ENCODE peak calls at places on chromosomes 6 and 20, in four cellular contexts. V is cerebellar cortex, Y is PC-3, K is GM23338. N is an unnamed sample.

GRCh38 chr6:49790340-49790739 is 3.3 kb upstream of the PGK2 start:
- DNase-seq in V (no peak), Y (no peak), K (no peak), N (no peak)

GRCh38 chr20:51586005-51586440 is 43.5 kb upstream of the NFATC2 start:
- DNase-seq in V (no peak), Y (peak; percentile 65), K (no peak), N (no peak)

GRCh38 chr6:11251553-11252358 is 19.3 kb upstream of the NEDD9 start:
- DNase-seq in V (peak; percentile 63), Y (peak; percentile 86), K (no peak), N (no peak)

GRCh38 chr20:20393207-20393606 is 25.3 kb downstream of the INSM1 start:
- DNase-seq in V (no peak), Y (no peak), K (no peak), N (no peak)

GRCh38 chr6:69729870-69730449 is 66.8 kb downstream of the LMBRD1 start:
- DNase-seq in V (peak; percentile 43), Y (peak; percentile 8), K (no peak), N (no peak)

GRCh38 chr20:41405436-41405835 is 38.8 kb upstream of the EMILIN3 start:
- DNase-seq in V (peak; percentile 92), Y (no peak), K (no peak), N (no peak)

GRCh38 chr6:96939019-96939805 is 14.7 kb downstream of the KLHL32 start:
- DNase-seq in V (peak; percentile 86), Y (peak; percentile 92), K (no peak), N (no peak)

GRCh38 chr6:12557760-12558159 is 158.8 kb upstream of the PHACTR1 start:
- DNase-seq in V (no peak), Y (no peak), K (no peak), N (no peak)

GRCh38 chr6:12280901-12281300 is 9.3 kb upstream of the EDN1 start:
- DNase-seq in V (no peak), Y (no peak), K (no peak), N (no peak)

GRCh38 chr20:44360221-44360620 is 4.7 kb downstream of the HNF4A start:
- DNase-seq in V (no peak), Y (no peak), K (no peak), N (no peak)

GRCh38 chr6:73695619-73696421 is at the start of gene CD109:
- DNase-seq in V (no peak), Y (peak; percentile 77), K (peak; percentile 89), N (no peak)

GRCh38 chr6:62479722-62480121 is 193.7 kb upstream of the KHDRBS2 start:
- DNase-seq in V (no peak), Y (no peak), K (peak; percentile 53), N (no peak)

GRCh38 chr6:85464260-85464644 is 14.4 kb downstream of the NT5E start:
- DNase-seq in V (no peak), Y (peak; percentile 94), K (no peak), N (no peak)

GRCh38 chr6:130965657-130966056 is 97.4 kb downstream of the EPB41L2 start:
- DNase-seq in V (no peak), Y (no peak), K (no peak), N (no peak)

GRCh38 chr6:112466378-112467151 is 119.4 kb downstream of the RFPL4B start:
- DNase-seq in V (no peak), Y (peak; percentile 75), K (no peak), N (peak; percentile 30)

N was measured in DMS79.